ENCODE peak calls at places on chromosomes 11 and 22, in four cellular contexts. One of them, this sample, is unnamed.

GRCh38 chr11:82756765-82757650 is 23.3 kb upstream of the FAM181B start:
- DNase-seq in heart left ventricle: no peak
- DNase-seq in thyroid gland: no peak
- DNase-seq in neuronal stem cell: peak
- DNase-seq in this sample: no peak

GRCh38 chr11:106523921-106524320 is 446.5 kb downstream of the AASDHPPT start:
- DNase-seq in heart left ventricle: no peak
- DNase-seq in thyroid gland: no peak
- DNase-seq in neuronal stem cell: no peak
- DNase-seq in this sample: no peak

GRCh38 chr22:22720201-22720723 is 75.8 kb downstream of the GGTLC2 start:
- DNase-seq in heart left ventricle: no peak
- DNase-seq in thyroid gland: no peak
- DNase-seq in neuronal stem cell: peak
- DNase-seq in this sample: no peak

GRCh38 chr11:75716659-75717058 is 979 bp upstream of the MOGAT2 start:
- DNase-seq in heart left ventricle: no peak
- DNase-seq in thyroid gland: no peak
- DNase-seq in neuronal stem cell: no peak
- DNase-seq in this sample: no peak

GRCh38 chr11:113926273-113927183 is 21.9 kb downstream of the HTR3B start:
- DNase-seq in heart left ventricle: no peak
- DNase-seq in thyroid gland: no peak
- DNase-seq in neuronal stem cell: no peak
- DNase-seq in this sample: no peak

GRCh38 chr22:21013742-21014201 is 1.2 kb upstream of the P2RX6 start:
- DNase-seq in heart left ventricle: no peak
- DNase-seq in thyroid gland: no peak
- DNase-seq in neuronal stem cell: no peak
- DNase-seq in this sample: no peak

GRCh38 chr11:13338437-13339069 is 61.0 kb downstream of the BMAL1 start:
- DNase-seq in heart left ventricle: no peak
- DNase-seq in thyroid gland: peak
- DNase-seq in neuronal stem cell: no peak
- DNase-seq in this sample: no peak

GRCh38 chr11:67002297-67002913 is 20.5 kb upstream of the SYT12 start:
- DNase-seq in heart left ventricle: no peak
- DNase-seq in thyroid gland: no peak
- DNase-seq in neuronal stem cell: peak
- DNase-seq in this sample: no peak

GRCh38 chr11:46977038-46977818 is 40.7 kb downstream of the CSTPP1 start:
- DNase-seq in heart left ventricle: no peak
- DNase-seq in thyroid gland: no peak
- DNase-seq in neuronal stem cell: peak
- DNase-seq in this sample: peak

GRCh38 chr22:29617922-29618629 is 14.6 kb downstream of the NF2 start:
- DNase-seq in heart left ventricle: no peak
- DNase-seq in thyroid gland: peak
- DNase-seq in neuronal stem cell: no peak
- DNase-seq in this sample: no peak

GRCh38 chr11:6634534-6634933 is 15.3 kb upstream of the TPP1 start:
- DNase-seq in heart left ventricle: no peak
- DNase-seq in thyroid gland: no peak
- DNase-seq in neuronal stem cell: no peak
- DNase-seq in this sample: no peak

GRCh38 chr11:78946945-78947914 is 372.6 kb upstream of the NARS2 start:
- DNase-seq in heart left ventricle: no peak
- DNase-seq in thyroid gland: no peak
- DNase-seq in neuronal stem cell: no peak
- DNase-seq in this sample: no peak

GRCh38 chr11:110156503-110156902 is 63.3 kb downstream of the ZC3H12C start:
- DNase-seq in heart left ventricle: no peak
- DNase-seq in thyroid gland: no peak
- DNase-seq in neuronal stem cell: no peak
- DNase-seq in this sample: no peak

GRCh38 chr22:22670076-22670795 is 25.8 kb downstream of the GGTLC2 start:
- DNase-seq in heart left ventricle: no peak
- DNase-seq in thyroid gland: no peak
- DNase-seq in neuronal stem cell: no peak
- DNase-seq in this sample: no peak

GRCh38 chr22:49162841-49163240 is 664.8 kb downstream of the BRD1 start:
- DNase-seq in heart left ventricle: no peak
- DNase-seq in thyroid gland: no peak
- DNase-seq in neuronal stem cell: no peak
- DNase-seq in this sample: no peak

GRCh38 chr11:106463154-106463553 is 385.7 kb downstream of the AASDHPPT start:
- DNase-seq in heart left ventricle: no peak
- DNase-seq in thyroid gland: no peak
- DNase-seq in neuronal stem cell: no peak
- DNase-seq in this sample: no peak

GRCh38 chr11:32297629-32298028 is 137.7 kb downstream of the WT1 start:
- DNase-seq in heart left ventricle: no peak
- DNase-seq in thyroid gland: peak
- DNase-seq in neuronal stem cell: no peak
- DNase-seq in this sample: peak

GRCh38 chr11:107741044-107741823 is 29.4 kb upstream of the SLN start:
- DNase-seq in heart left ventricle: no peak
- DNase-seq in thyroid gland: peak
- DNase-seq in neuronal stem cell: no peak
- DNase-seq in this sample: no peak

GRCh38 chr11:126473269-126473668 is 117.8 kb downstream of the ST3GAL4 start:
- DNase-seq in heart left ventricle: no peak
- DNase-seq in thyroid gland: no peak
- DNase-seq in neuronal stem cell: no peak
- DNase-seq in this sample: no peak

GRCh38 chr11:37451903-37452302 is 853.9 kb upstream of the RAG2 start:
- DNase-seq in heart left ventricle: no peak
- DNase-seq in thyroid gland: no peak
- DNase-seq in neuronal stem cell: no peak
- DNase-seq in this sample: no peak

GRCh38 chr11:61392991-61393595 is 706 bp downstream of the TMEM216 start:
- DNase-seq in heart left ventricle: no peak
- DNase-seq in thyroid gland: no peak
- DNase-seq in neuronal stem cell: peak
- DNase-seq in this sample: no peak

GRCh38 chr11:2537896-2538855 is 93.4 kb downstream of the KCNQ1 start:
- DNase-seq in heart left ventricle: peak
- DNase-seq in thyroid gland: no peak
- DNase-seq in neuronal stem cell: no peak
- DNase-seq in this sample: no peak

GRCh38 chr11:127624455-127624854 is 623.9 kb upstream of the KIRREL3 start:
- DNase-seq in heart left ventricle: no peak
- DNase-seq in thyroid gland: peak
- DNase-seq in neuronal stem cell: no peak
- DNase-seq in this sample: peak

GRCh38 chr11:22079133-22079847 is 113.6 kb upstream of the ANO5 start:
- DNase-seq in heart left ventricle: no peak
- DNase-seq in thyroid gland: no peak
- DNase-seq in neuronal stem cell: no peak
- DNase-seq in this sample: no peak

GRCh38 chr11:27672836-27673464 is 27.3 kb downstream of the BDNF start:
- DNase-seq in heart left ventricle: no peak
- DNase-seq in thyroid gland: no peak
- DNase-seq in neuronal stem cell: no peak
- DNase-seq in this sample: no peak

GRCh38 chr11:133897331-133897650 is 52.0 kb upstream of the SPATA19 start:
- DNase-seq in heart left ventricle: no peak
- DNase-seq in thyroid gland: no peak
- DNase-seq in neuronal stem cell: no peak
- DNase-seq in this sample: no peak

GRCh38 chr11:2911088-2912037 is 17.9 kb downstream of the PHLDA2 start:
- DNase-seq in heart left ventricle: no peak
- DNase-seq in thyroid gland: peak
- DNase-seq in neuronal stem cell: no peak
- DNase-seq in this sample: no peak

GRCh38 chr22:29080061-29080975 is 7.5 kb downstream of the KREMEN1 start:
- DNase-seq in heart left ventricle: no peak
- DNase-seq in thyroid gland: peak
- DNase-seq in neuronal stem cell: no peak
- DNase-seq in this sample: no peak

GRCh38 chr11:112004389-112004788 is 20.8 kb upstream of the DLAT start:
- DNase-seq in heart left ventricle: no peak
- DNase-seq in thyroid gland: no peak
- DNase-seq in neuronal stem cell: no peak
- DNase-seq in this sample: no peak

GRCh38 chr11:47186937-47187681 is 875 bp upstream of the PACSIN3 start:
- DNase-seq in heart left ventricle: peak
- DNase-seq in thyroid gland: peak
- DNase-seq in neuronal stem cell: peak
- DNase-seq in this sample: peak

GRCh38 chr22:30224161-30224857 is 22.2 kb downstream of the LIF start:
- DNase-seq in heart left ventricle: no peak
- DNase-seq in thyroid gland: no peak
- DNase-seq in neuronal stem cell: no peak
- DNase-seq in this sample: no peak

GRCh38 chr22:49968831-49969661 is 8.5 kb downstream of the PIM3 start:
- DNase-seq in heart left ventricle: no peak
- DNase-seq in thyroid gland: peak
- DNase-seq in neuronal stem cell: no peak
- DNase-seq in this sample: no peak

GRCh38 chr11:122004446-122004845 is 111.6 kb downstream of the BLID start:
- DNase-seq in heart left ventricle: no peak
- DNase-seq in thyroid gland: no peak
- DNase-seq in neuronal stem cell: no peak
- DNase-seq in this sample: no peak

GRCh38 chr11:2699185-2699530 is 636 bp downstream of the KCNQ1OT1 start:
- DNase-seq in heart left ventricle: no peak
- DNase-seq in thyroid gland: peak
- DNase-seq in neuronal stem cell: no peak
- DNase-seq in this sample: peak

GRCh38 chr22:41561788-41562187 is 978 bp downstream of the CSDC2 start:
- DNase-seq in heart left ventricle: peak
- DNase-seq in thyroid gland: no peak
- DNase-seq in neuronal stem cell: no peak
- DNase-seq in this sample: no peak
- H3K27ac ChIP-seq in heart left ventricle: peak
- H3K27ac ChIP-seq in thyroid gland: no peak
- H3K27ac ChIP-seq in neuronal stem cell: no peak
- H3K27ac ChIP-seq in this sample: peak

GRCh38 chr22:40323681-40324083 is 22.6 kb upstream of the ADSL start:
- DNase-seq in heart left ventricle: no peak
- DNase-seq in thyroid gland: no peak
- DNase-seq in neuronal stem cell: no peak
- DNase-seq in this sample: no peak
- H3K27ac ChIP-seq in heart left ventricle: no peak
- H3K27ac ChIP-seq in thyroid gland: no peak
- H3K27ac ChIP-seq in neuronal stem cell: no peak
- H3K27ac ChIP-seq in this sample: no peak

DNA sequence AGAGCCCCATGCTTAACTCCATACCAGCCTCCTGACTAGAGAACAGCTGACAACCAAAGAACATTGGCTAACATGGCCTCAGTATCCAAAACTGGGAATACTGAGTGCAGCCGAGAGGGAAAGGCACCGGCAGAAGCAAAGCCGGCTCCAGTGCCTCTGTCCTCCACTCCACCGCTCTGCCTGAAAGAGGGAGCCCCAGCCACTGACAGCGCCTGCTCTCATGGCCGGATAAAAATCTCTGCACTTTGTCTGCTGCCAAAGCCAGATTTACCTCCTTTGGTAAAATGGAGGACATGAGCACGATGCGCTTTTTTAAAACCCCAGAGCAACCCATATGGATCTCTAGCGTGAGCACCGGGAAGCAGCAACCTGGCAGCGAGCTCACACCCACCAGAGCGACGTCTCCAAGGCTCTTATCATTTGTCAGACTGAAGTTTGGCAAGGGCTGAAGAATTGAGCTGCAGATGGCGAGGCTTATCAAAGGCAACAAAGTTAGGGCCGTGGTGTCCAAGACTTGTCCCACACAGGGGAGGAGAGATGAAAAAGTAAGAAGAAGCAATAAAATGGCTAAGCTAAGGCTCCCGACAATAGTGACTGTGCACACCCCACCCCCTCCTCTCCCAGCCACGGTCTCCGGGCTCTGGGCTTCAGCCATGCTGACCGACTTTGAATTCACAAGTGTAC is 71.4 kb downstream of the EFCAB6 start:
- DNase-seq in heart left ventricle: no peak
- DNase-seq in thyroid gland: no peak
- DNase-seq in neuronal stem cell: no peak
- DNase-seq in this sample: no peak
- H3K27ac ChIP-seq in heart left ventricle: no peak
- H3K27ac ChIP-seq in thyroid gland: no peak
- H3K27ac ChIP-seq in neuronal stem cell: no peak
- H3K27ac ChIP-seq in this sample: peak

GRCh38 chr11:45659031-45659817 is 6.2 kb downstream of the CHST1 start:
- DNase-seq in heart left ventricle: no peak
- DNase-seq in thyroid gland: peak
- DNase-seq in neuronal stem cell: no peak
- DNase-seq in this sample: no peak
- H3K27ac ChIP-seq in heart left ventricle: peak
- H3K27ac ChIP-seq in thyroid gland: no peak
- H3K27ac ChIP-seq in neuronal stem cell: peak
- H3K27ac ChIP-seq in this sample: no peak

GRCh38 chr11:130177782-130178181 is 18.2 kb downstream of the ST14 start:
- DNase-seq in heart left ventricle: no peak
- DNase-seq in thyroid gland: no peak
- DNase-seq in neuronal stem cell: no peak
- DNase-seq in this sample: no peak
- H3K27ac ChIP-seq in heart left ventricle: no peak
- H3K27ac ChIP-seq in thyroid gland: peak
- H3K27ac ChIP-seq in neuronal stem cell: no peak
- H3K27ac ChIP-seq in this sample: no peak

GRCh38 chr11:18768472-18768901 is 23.1 kb downstream of the PTPN5 start:
- DNase-seq in heart left ventricle: no peak
- DNase-seq in thyroid gland: no peak
- DNase-seq in neuronal stem cell: no peak
- DNase-seq in this sample: peak
- H3K27ac ChIP-seq in heart left ventricle: no peak
- H3K27ac ChIP-seq in thyroid gland: no peak
- H3K27ac ChIP-seq in neuronal stem cell: no peak
- H3K27ac ChIP-seq in this sample: peak

GRCh38 chr11:74683941-74684481 is 47.2 kb downstream of the CHRDL2 start:
- DNase-seq in heart left ventricle: no peak
- DNase-seq in thyroid gland: no peak
- DNase-seq in neuronal stem cell: no peak
- DNase-seq in this sample: no peak
- H3K27ac ChIP-seq in heart left ventricle: peak
- H3K27ac ChIP-seq in thyroid gland: no peak
- H3K27ac ChIP-seq in neuronal stem cell: no peak
- H3K27ac ChIP-seq in this sample: peak

GRCh38 chr22:25136953-25137576 is 62.6 kb upstream of the CRYBB3 start:
- DNase-seq in heart left ventricle: no peak
- DNase-seq in thyroid gland: no peak
- DNase-seq in neuronal stem cell: no peak
- DNase-seq in this sample: no peak
- H3K27ac ChIP-seq in heart left ventricle: no peak
- H3K27ac ChIP-seq in thyroid gland: peak
- H3K27ac ChIP-seq in neuronal stem cell: no peak
- H3K27ac ChIP-seq in this sample: no peak

GRCh38 chr11:65851811-65852507 is 6.0 kb downstream of the CFL1 start:
- DNase-seq in heart left ventricle: no peak
- DNase-seq in thyroid gland: no peak
- DNase-seq in neuronal stem cell: no peak
- DNase-seq in this sample: no peak
- H3K27ac ChIP-seq in heart left ventricle: no peak
- H3K27ac ChIP-seq in thyroid gland: no peak
- H3K27ac ChIP-seq in neuronal stem cell: no peak
- H3K27ac ChIP-seq in this sample: no peak

GRCh38 chr11:120952503-120953229 is 71.2 kb upstream of the TBCEL start:
- DNase-seq in heart left ventricle: peak
- DNase-seq in thyroid gland: peak
- DNase-seq in neuronal stem cell: peak
- DNase-seq in this sample: peak
- H3K27ac ChIP-seq in heart left ventricle: no peak
- H3K27ac ChIP-seq in thyroid gland: no peak
- H3K27ac ChIP-seq in neuronal stem cell: no peak
- H3K27ac ChIP-seq in this sample: no peak

This sample was measured in dorsolateral prefrontal cortex.